ENCODE peak calls at places on chromosomes 11 and 22, in eight cellular contexts. One of them, this sample, is unnamed. For H3K27me3, the result is how much of the 10 kb centered on the place peaks cover.

GRCh38 chr22:36162127-36163034 is 1.8 kb upstream of the APOL3 start:
- DNase-seq in PC-3: no peak
- DNase-seq in tibial artery: no peak
- DNase-seq in iPS DF 6.9: no peak
- DNase-seq in cardiac muscle cell: no peak
- DNase-seq in pancreas: no peak
- DNase-seq in H9: no peak
- DNase-seq in HCT116: no peak
- DNase-seq in this sample: no peak

GRCh38 chr22:50218153-50218995 is 17.6 kb downstream of the SELENOO start:
- DNase-seq in PC-3: no peak
- DNase-seq in tibial artery: no peak
- DNase-seq in iPS DF 6.9: no peak
- DNase-seq in cardiac muscle cell: no peak
- DNase-seq in pancreas: peak
- DNase-seq in H9: no peak
- DNase-seq in HCT116: no peak
- DNase-seq in this sample: no peak

GRCh38 chr11:130174642-130175041 is 15.1 kb downstream of the ST14 start:
- DNase-seq in PC-3: no peak
- DNase-seq in tibial artery: no peak
- DNase-seq in iPS DF 6.9: no peak
- DNase-seq in cardiac muscle cell: no peak
- DNase-seq in pancreas: no peak
- DNase-seq in H9: no peak
- DNase-seq in HCT116: no peak
- DNase-seq in this sample: no peak

GRCh38 chr22:49290711-49291110 is 537.0 kb downstream of the BRD1 start:
- DNase-seq in PC-3: no peak
- DNase-seq in tibial artery: peak
- DNase-seq in iPS DF 6.9: no peak
- DNase-seq in cardiac muscle cell: no peak
- DNase-seq in pancreas: no peak
- DNase-seq in H9: peak
- DNase-seq in HCT116: no peak
- DNase-seq in this sample: no peak

GRCh38 chr22:27809226-27809625 is 7.7 kb upstream of the MN1 start:
- DNase-seq in PC-3: no peak
- DNase-seq in tibial artery: no peak
- DNase-seq in iPS DF 6.9: no peak
- DNase-seq in cardiac muscle cell: no peak
- DNase-seq in pancreas: no peak
- DNase-seq in H9: peak
- DNase-seq in HCT116: no peak
- DNase-seq in this sample: no peak

GRCh38 chr11:336666-337002 is 16.0 kb upstream of the IFITM3 start:
- DNase-seq in PC-3: no peak
- DNase-seq in tibial artery: no peak
- DNase-seq in iPS DF 6.9: no peak
- DNase-seq in cardiac muscle cell: no peak
- DNase-seq in pancreas: no peak
- DNase-seq in H9: no peak
- DNase-seq in HCT116: no peak
- DNase-seq in this sample: no peak

GRCh38 chr11:117837791-117838190 is 13.2 kb upstream of the FXYD2 start:
- DNase-seq in PC-3: no peak
- DNase-seq in tibial artery: no peak
- DNase-seq in iPS DF 6.9: no peak
- DNase-seq in cardiac muscle cell: no peak
- DNase-seq in pancreas: no peak
- DNase-seq in H9: peak
- DNase-seq in HCT116: no peak
- DNase-seq in this sample: no peak

GRCh38 chr11:77440678-77441077 is 33.2 kb downstream of the PAK1 start:
- DNase-seq in PC-3: no peak
- DNase-seq in tibial artery: no peak
- DNase-seq in iPS DF 6.9: no peak
- DNase-seq in cardiac muscle cell: no peak
- DNase-seq in pancreas: no peak
- DNase-seq in H9: peak
- DNase-seq in HCT116: no peak
- DNase-seq in this sample: no peak

GRCh38 chr11:71505781-71506180 is 21.3 kb upstream of the KRTAP5-7 start:
- DNase-seq in PC-3: no peak
- DNase-seq in tibial artery: no peak
- DNase-seq in iPS DF 6.9: no peak
- DNase-seq in cardiac muscle cell: no peak
- DNase-seq in pancreas: no peak
- DNase-seq in H9: no peak
- DNase-seq in HCT116: no peak
- DNase-seq in this sample: no peak

GRCh38 chr11:133841279-133842043 is 3.9 kb downstream of the SPATA19 start:
- DNase-seq in PC-3: no peak
- DNase-seq in tibial artery: no peak
- DNase-seq in iPS DF 6.9: no peak
- DNase-seq in cardiac muscle cell: no peak
- DNase-seq in pancreas: no peak
- DNase-seq in H9: no peak
- DNase-seq in HCT116: no peak
- DNase-seq in this sample: no peak

GRCh38 chr11:134888821-134889220 is 476.8 kb upstream of the B3GAT1 start:
- DNase-seq in PC-3: no peak
- DNase-seq in tibial artery: no peak
- DNase-seq in iPS DF 6.9: no peak
- DNase-seq in cardiac muscle cell: no peak
- DNase-seq in pancreas: no peak
- DNase-seq in H9: no peak
- DNase-seq in HCT116: no peak
- DNase-seq in this sample: no peak
- H3K27me3 ChIP-seq in PC-3: under half
- H3K27me3 ChIP-seq in tibial artery: under half
- H3K27me3 ChIP-seq in iPS DF 6.9: under half
- H3K27me3 ChIP-seq in cardiac muscle cell: under half
- H3K27me3 ChIP-seq in pancreas: under half
- H3K27me3 ChIP-seq in H9: under half
- H3K27me3 ChIP-seq in HCT116: half or more
- H3K27me3 ChIP-seq in this sample: under half

GRCh38 chr22:42967933-42968332 is 47.0 kb downstream of the PACSIN2 start:
- DNase-seq in PC-3: no peak
- DNase-seq in tibial artery: peak
- DNase-seq in iPS DF 6.9: no peak
- DNase-seq in cardiac muscle cell: no peak
- DNase-seq in pancreas: no peak
- DNase-seq in H9: no peak
- DNase-seq in HCT116: no peak
- DNase-seq in this sample: no peak

GRCh38 chr22:42966389-42966998 is 48.5 kb downstream of the PACSIN2 start:
- DNase-seq in PC-3: no peak
- DNase-seq in tibial artery: no peak
- DNase-seq in iPS DF 6.9: no peak
- DNase-seq in cardiac muscle cell: no peak
- DNase-seq in pancreas: no peak
- DNase-seq in H9: no peak
- DNase-seq in HCT116: no peak
- DNase-seq in this sample: no peak

GRCh38 chr22:42970029-42970428 is 44.9 kb downstream of the PACSIN2 start:
- DNase-seq in PC-3: peak
- DNase-seq in tibial artery: no peak
- DNase-seq in iPS DF 6.9: no peak
- DNase-seq in cardiac muscle cell: no peak
- DNase-seq in pancreas: no peak
- DNase-seq in H9: no peak
- DNase-seq in HCT116: no peak
- DNase-seq in this sample: no peak

GRCh38 chr22:42967005-42967404 is 47.9 kb downstream of the PACSIN2 start:
- DNase-seq in PC-3: no peak
- DNase-seq in tibial artery: no peak
- DNase-seq in iPS DF 6.9: no peak
- DNase-seq in cardiac muscle cell: no peak
- DNase-seq in pancreas: no peak
- DNase-seq in H9: no peak
- DNase-seq in HCT116: no peak
- DNase-seq in this sample: no peak

DNA sequence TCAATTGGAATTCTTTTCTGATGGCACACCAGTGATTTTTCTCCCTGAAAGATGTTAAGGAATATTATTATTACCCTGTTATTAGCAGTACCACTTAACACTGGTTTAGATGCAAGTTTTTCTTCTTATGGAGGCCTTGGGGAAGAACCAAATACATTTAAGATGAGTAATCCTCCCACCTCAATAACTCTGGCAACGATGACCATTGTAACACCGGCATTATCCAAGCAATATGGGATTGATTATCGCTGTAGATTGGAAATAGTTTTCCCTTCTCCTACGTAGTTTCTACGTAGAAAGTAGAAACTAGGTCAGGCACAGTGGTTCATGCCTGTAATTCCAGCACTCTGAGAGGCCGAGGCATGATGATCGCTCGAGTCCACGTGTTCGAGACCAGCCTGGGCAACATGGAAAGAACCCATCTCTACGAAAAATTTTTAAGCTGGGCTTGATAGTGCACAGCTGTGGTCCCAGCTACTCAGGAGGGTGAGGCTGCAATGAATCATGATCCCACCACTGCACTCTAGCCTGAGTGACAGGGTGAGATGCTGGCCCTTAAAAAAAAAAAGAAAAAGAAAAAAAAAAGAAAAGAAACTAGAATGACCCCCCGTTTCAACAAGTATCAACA is 45.5 kb downstream of the PACSIN2 start:
- DNase-seq in PC-3: peak
- DNase-seq in tibial artery: no peak
- DNase-seq in iPS DF 6.9: no peak
- DNase-seq in cardiac muscle cell: peak
- DNase-seq in pancreas: no peak
- DNase-seq in H9: no peak
- DNase-seq in HCT116: no peak
- DNase-seq in this sample: no peak
- H3K27ac ChIP-seq in PC-3: peak
- H3K27ac ChIP-seq in tibial artery: no peak
- H3K27ac ChIP-seq in iPS DF 6.9: no peak
- H3K27ac ChIP-seq in cardiac muscle cell: no peak
- H3K27ac ChIP-seq in pancreas: no peak
- H3K27ac ChIP-seq in H9: no peak
- H3K27ac ChIP-seq in HCT116: no peak
- H3K27ac ChIP-seq in this sample: no peak

GRCh38 chr11:1392111-1392510 is 2.4 kb downstream of the BRSK2 start:
- DNase-seq in PC-3: no peak
- DNase-seq in tibial artery: no peak
- DNase-seq in iPS DF 6.9: no peak
- DNase-seq in cardiac muscle cell: no peak
- DNase-seq in pancreas: peak
- DNase-seq in H9: no peak
- DNase-seq in HCT116: no peak
- DNase-seq in this sample: no peak

GRCh38 chr11:1393038-1393710 is 3.4 kb downstream of the BRSK2 start:
- DNase-seq in PC-3: no peak
- DNase-seq in tibial artery: no peak
- DNase-seq in iPS DF 6.9: no peak
- DNase-seq in cardiac muscle cell: no peak
- DNase-seq in pancreas: no peak
- DNase-seq in H9: no peak
- DNase-seq in HCT116: no peak
- DNase-seq in this sample: no peak

GRCh38 chr11:1390603-1391164 is 950 bp downstream of the BRSK2 start:
- DNase-seq in PC-3: no peak
- DNase-seq in tibial artery: no peak
- DNase-seq in iPS DF 6.9: no peak
- DNase-seq in cardiac muscle cell: no peak
- DNase-seq in pancreas: peak
- DNase-seq in H9: peak
- DNase-seq in HCT116: no peak
- DNase-seq in this sample: no peak

GRCh38 chr11:1391165-1392010 is 1.7 kb downstream of the BRSK2 start:
- DNase-seq in PC-3: no peak
- DNase-seq in tibial artery: no peak
- DNase-seq in iPS DF 6.9: no peak
- DNase-seq in cardiac muscle cell: no peak
- DNase-seq in pancreas: peak
- DNase-seq in H9: peak
- DNase-seq in HCT116: no peak
- DNase-seq in this sample: peak

GRCh38 chr11:1392561-1392960 is 2.8 kb downstream of the BRSK2 start:
- DNase-seq in PC-3: no peak
- DNase-seq in tibial artery: no peak
- DNase-seq in iPS DF 6.9: no peak
- DNase-seq in cardiac muscle cell: no peak
- DNase-seq in pancreas: no peak
- DNase-seq in H9: no peak
- DNase-seq in HCT116: no peak
- DNase-seq in this sample: no peak
- H3K27me3 ChIP-seq in PC-3: under half
- H3K27me3 ChIP-seq in tibial artery: half or more
- H3K27me3 ChIP-seq in iPS DF 6.9: under half
- H3K27me3 ChIP-seq in cardiac muscle cell: half or more
- H3K27me3 ChIP-seq in pancreas: under half
- H3K27me3 ChIP-seq in H9: under half
- H3K27me3 ChIP-seq in HCT116: under half
- H3K27me3 ChIP-seq in this sample: under half

GRCh38 chr22:25051073-25051472 is 98.6 kb downstream of the KIAA1671 start:
- DNase-seq in PC-3: peak
- DNase-seq in tibial artery: no peak
- DNase-seq in iPS DF 6.9: peak
- DNase-seq in cardiac muscle cell: no peak
- DNase-seq in pancreas: no peak
- DNase-seq in H9: peak
- DNase-seq in HCT116: peak
- DNase-seq in this sample: no peak
- H3K27ac ChIP-seq in PC-3: no peak
- H3K27ac ChIP-seq in tibial artery: no peak
- H3K27ac ChIP-seq in iPS DF 6.9: no peak
- H3K27ac ChIP-seq in cardiac muscle cell: no peak
- H3K27ac ChIP-seq in pancreas: no peak
- H3K27ac ChIP-seq in H9: no peak
- H3K27ac ChIP-seq in HCT116: no peak
- H3K27ac ChIP-seq in this sample: no peak

GRCh38 chr22:46060292-46061123 is 83.5 kb upstream of the WNT7B start:
- DNase-seq in PC-3: peak
- DNase-seq in tibial artery: peak
- DNase-seq in iPS DF 6.9: no peak
- DNase-seq in cardiac muscle cell: no peak
- DNase-seq in pancreas: no peak
- DNase-seq in H9: no peak
- DNase-seq in HCT116: no peak
- DNase-seq in this sample: no peak
- H3K27me3 ChIP-seq in PC-3: under half
- H3K27me3 ChIP-seq in tibial artery: under half
- H3K27me3 ChIP-seq in iPS DF 6.9: under half
- H3K27me3 ChIP-seq in cardiac muscle cell: half or more
- H3K27me3 ChIP-seq in pancreas: under half
- H3K27me3 ChIP-seq in H9: under half
- H3K27me3 ChIP-seq in HCT116: under half
- H3K27me3 ChIP-seq in this sample: under half

DNA sequence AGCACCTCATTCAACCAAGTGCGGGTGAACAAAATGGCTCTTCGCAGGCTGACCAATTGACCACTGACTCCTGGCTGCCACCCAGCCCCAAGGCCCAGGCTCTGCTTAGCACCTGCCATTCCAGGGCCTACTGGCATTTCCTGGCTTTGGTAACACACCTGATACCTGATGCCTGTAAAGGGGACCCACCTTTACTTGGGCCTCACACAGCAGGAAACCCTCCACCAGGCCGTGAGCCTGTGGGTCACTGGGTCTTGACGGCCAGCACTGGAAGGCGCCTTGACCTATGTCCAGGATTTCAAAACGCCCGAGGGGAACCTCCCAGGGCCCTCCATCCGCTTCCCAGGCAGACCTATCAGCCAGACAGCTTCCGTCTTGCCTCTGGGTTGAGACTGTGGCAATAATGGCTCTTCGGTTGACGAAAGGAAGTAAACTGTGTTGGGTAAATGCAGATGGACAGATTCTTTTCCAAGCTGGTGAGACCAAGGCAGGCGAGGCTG is 16.8 kb upstream of the TMEM184B start:
- DNase-seq in PC-3: no peak
- DNase-seq in tibial artery: no peak
- DNase-seq in iPS DF 6.9: no peak
- DNase-seq in cardiac muscle cell: no peak
- DNase-seq in pancreas: no peak
- DNase-seq in H9: no peak
- DNase-seq in HCT116: no peak
- DNase-seq in this sample: no peak
- H3K27ac ChIP-seq in PC-3: no peak
- H3K27ac ChIP-seq in tibial artery: no peak
- H3K27ac ChIP-seq in iPS DF 6.9: no peak
- H3K27ac ChIP-seq in cardiac muscle cell: peak
- H3K27ac ChIP-seq in pancreas: no peak
- H3K27ac ChIP-seq in H9: no peak
- H3K27ac ChIP-seq in HCT116: no peak
- H3K27ac ChIP-seq in this sample: peak